ENCODE peak calls at places on chromosomes 1 and 21, in nine cellular contexts. P, N, O, E, Y, F, H, D and X are unnamed samples. For H3K4me1, the result is how much of the 10 kb centered on the place peaks cover.

GRCh38 chr1:39672551-39672947 is 642 bp upstream of the NT5C1A start:
- DNase-seq in F (peak), E (no peak), O (peak), D (no peak), Y (no peak), P (peak), N (no peak), H (peak), X (no peak)

GRCh38 chr1:66648896-66649597 is 103.2 kb upstream of the DYNLT5 start:
- DNase-seq in O (peak), D (no peak), E (peak), H (no peak), Y (no peak), N (no peak), F (no peak), P (no peak), X (no peak)

GRCh38 chr1:29811247-29811646 is 574.9 kb downstream of the PTPRU start:
- DNase-seq in O (no peak), Y (no peak), D (no peak), H (no peak), F (no peak), N (no peak), P (no peak), E (no peak), X (no peak)

GRCh38 chr1:237386362-237387143 is 344.6 kb downstream of the RYR2 start:
- DNase-seq in H (peak), F (peak), N (peak), D (no peak), E (peak), P (peak), Y (no peak), O (peak), X (no peak)

GRCh38 chr1:232880354-232880753 is 70.1 kb upstream of the NTPCR start:
- DNase-seq in Y (no peak), O (no peak), E (peak), N (peak), F (peak), P (peak), H (peak), D (no peak), X (no peak)

GRCh38 chr1:36300526-36300925 is 5.6 kb upstream of the SH3D21 start:
- DNase-seq in F (no peak), N (no peak), P (no peak), E (no peak), D (no peak), H (no peak), Y (no peak), O (no peak), X (no peak)

GRCh38 chr1:24865168-24865567 is 64.9 kb downstream of the RUNX3 start:
- DNase-seq in N (no peak), O (no peak), H (no peak), F (no peak), Y (no peak), E (no peak), P (no peak), D (no peak), X (no peak)

GRCh38 chr1:222634180-222635013 is 16.5 kb downstream of the MIA3 start:
- DNase-seq in P (peak), O (peak), D (no peak), N (peak), E (peak), Y (peak), H (peak), F (peak), X (no peak)

GRCh38 chr21:45997495-45998275 is 16.1 kb downstream of the COL6A1 start:
- DNase-seq in P (no peak), E (no peak), F (no peak), N (no peak), D (peak), H (no peak), O (no peak), Y (no peak), X (peak)

GRCh38 chr21:39738566-39738965 is 6.4 kb upstream of the IGSF5 start:
- DNase-seq in Y (no peak), D (no peak), O (no peak), H (no peak), N (no peak), F (no peak), E (no peak), P (no peak), X (no peak)

GRCh38 chr1:64122588-64122987 is 80.8 kb upstream of the UBE2U start:
- DNase-seq in O (no peak), F (no peak), P (no peak), E (no peak), H (no peak), D (no peak), Y (no peak), N (no peak), X (no peak)

GRCh38 chr1:174912243-174912642 is 87.5 kb upstream of the CACYBP start:
- DNase-seq in F (no peak), H (no peak), P (no peak), Y (no peak), E (no peak), N (no peak), O (no peak), D (no peak), X (no peak)

GRCh38 chr1:26224606-26225005 is 9.4 kb upstream of the CEP85 start:
- DNase-seq in N (no peak), O (no peak), P (no peak), E (no peak), F (no peak), Y (no peak), H (no peak), D (no peak), X (no peak)

GRCh38 chr1:203252678-203253077 is 23.2 kb upstream of the CHIT1 start:
- DNase-seq in D (no peak), E (no peak), F (no peak), H (no peak), P (no peak), Y (no peak), N (no peak), O (no peak), X (no peak)

GRCh38 chr1:15212989-15213291 is 34.1 kb upstream of the FHAD1 start:
- DNase-seq in O (no peak), D (no peak), H (peak), N (no peak), F (no peak), P (no peak), E (no peak), Y (no peak), X (no peak)

GRCh38 chr1:118990513-118991131 is 2.5 kb upstream of the TBX15 start:
- DNase-seq in O (no peak), P (no peak), E (no peak), N (no peak), D (no peak), F (no peak), Y (no peak), H (no peak), X (no peak)

GRCh38 chr1:10992864-10993263 is 19.6 kb upstream of the TARDBP start:
- DNase-seq in E (no peak), D (no peak), P (no peak), O (no peak), Y (no peak), F (no peak), N (no peak), H (no peak), X (no peak)

GRCh38 chr1:185401019-185401418 is 84.0 kb upstream of the IVNS1ABP start:
- DNase-seq in F (no peak), D (no peak), P (peak), O (no peak), Y (no peak), E (no peak), N (peak), H (peak), X (peak)

GRCh38 chr1:30888975-30889374 is 19.6 kb downstream of the SDC3 start:
- DNase-seq in H (no peak), F (no peak), O (no peak), E (no peak), P (no peak), N (no peak), Y (no peak), D (no peak), X (no peak)

GRCh38 chr1:208178091-208178529 is 66.1 kb downstream of the PLXNA2 start:
- DNase-seq in P (no peak), E (no peak), Y (no peak), F (no peak), H (no peak), D (no peak), N (no peak), O (no peak), X (no peak)

GRCh38 chr1:117060441-117061317 is 553 bp downstream of the TTF2 start:
- DNase-seq in P (peak), F (peak), E (peak), H (no peak), Y (peak), O (peak), N (peak), D (no peak), X (no peak)

GRCh38 chr1:12486401-12487005 is 131.5 kb downstream of the DHRS3 start:
- DNase-seq in D (peak), N (peak), P (peak), Y (no peak), O (no peak), E (peak), F (peak), H (no peak), X (no peak)

GRCh38 chr1:59079434-59080135 is 217.3 kb upstream of the FGGY start:
- DNase-seq in N (no peak), F (peak), D (no peak), H (no peak), O (no peak), E (no peak), P (peak), Y (no peak), X (no peak)

DNA sequence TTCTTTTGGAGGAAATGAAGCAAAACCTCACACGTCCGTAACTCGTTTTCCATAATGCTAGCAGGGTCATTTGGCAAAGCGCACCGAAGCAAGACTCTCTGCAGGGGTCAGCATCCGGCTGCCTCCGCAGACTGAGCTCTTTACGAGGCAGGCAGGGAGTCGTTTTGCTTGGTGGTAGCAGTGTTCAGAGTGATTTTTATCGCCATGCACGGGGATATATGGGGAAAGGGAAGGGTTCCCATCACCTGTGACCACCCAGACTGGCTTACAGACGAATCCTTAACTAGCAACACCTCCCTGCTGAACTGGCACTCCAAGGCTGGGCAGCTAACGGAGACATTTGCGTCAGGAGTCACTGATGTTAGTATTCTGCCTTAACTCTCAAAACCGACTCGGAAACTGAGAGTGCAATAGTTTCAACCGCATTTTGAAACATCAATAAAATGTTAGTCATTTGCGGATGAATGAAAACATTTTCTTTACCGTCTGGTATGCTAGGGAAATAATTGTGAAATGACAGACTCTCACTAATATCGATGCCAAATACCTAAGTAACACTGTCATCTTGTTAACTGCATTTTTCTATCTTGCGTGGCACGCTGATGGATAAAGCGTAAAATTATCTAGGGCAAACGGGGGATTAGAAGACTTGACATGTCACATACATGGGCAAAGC is 2.2 kb upstream of the NEGR1 start:
- DNase-seq in Y (peak), P (peak), E (no peak), H (peak), O (peak), F (peak), D (peak), N (no peak), X (peak)
- TF ChIP-seq CTCF in Y (no peak), P (peak), E (no peak), H (peak), O (no peak), F (peak), D (no peak), N (no peak), X (peak)

GRCh38 chr1:3368059-3368458 is 86.4 kb upstream of the ARHGEF16 start:
- DNase-seq in D (no peak), Y (no peak), O (no peak), P (no peak), F (no peak), N (no peak), H (no peak), E (no peak), X (no peak)
- H3K4me1 ChIP-seq in D (under half), Y (under half), O (under half), P (under half), F (half or more), N (under half), H (under half), E (under half), X (under half)

GRCh38 chr1:218304281-218305039 is 19.4 kb downstream of the RRP15 start:
- DNase-seq in H (peak), E (no peak), O (no peak), Y (no peak), N (no peak), F (peak), D (peak), P (no peak), X (no peak)
- H3K27ac ChIP-seq in H (peak), E (no peak), O (no peak), Y (no peak), N (no peak), F (peak), D (no peak), P (no peak), X (no peak)

GRCh38 chr1:2514863-2515762 is 11.3 kb downstream of the PANK4 start:
- DNase-seq in H (no peak), Y (no peak), E (no peak), D (no peak), P (peak), F (no peak), N (no peak), O (no peak), X (no peak)
- TF ChIP-seq CTCF in H (peak), Y (peak), E (no peak), D (no peak), P (peak), F (no peak), N (no peak), O (no peak), X (no peak)

GRCh38 chr1:9798236-9799130 is 25.3 kb downstream of the CLSTN1 start:
- DNase-seq in P (no peak), O (no peak), F (peak), D (no peak), H (no peak), Y (peak), E (no peak), N (no peak), X (no peak)
- H3K4me1 ChIP-seq in P (under half), O (under half), F (under half), D (under half), H (under half), Y (under half), E (under half), N (under half), X (under half)